ENCODE peak calls at places on chromosomes 6 and 20, in eight cellular contexts. R, U, Q, T, O, G, I and E are unnamed samples.

GRCh38 chr20:36399147-36399968 is 93.2 kb downstream of the DLGAP4 start:
- DNase-seq in R (no peak), U (no peak), Q (peak; percentile 6), T (peak; percentile 25), O (no peak), G (peak; percentile 75), I (no peak), E (no peak)

GRCh38 chr20:55584307-55584706 is 421.0 kb downstream of the CBLN4 start:
- DNase-seq in R (no peak), U (no peak), Q (no peak), T (no peak), O (no peak), G (no peak), I (no peak), E (no peak)

GRCh38 chr6:167568407-167569024 is 243.6 kb downstream of the TTLL2 start:
- DNase-seq in R (no peak), U (no peak), Q (no peak), T (no peak), O (no peak), G (no peak), I (no peak), E (no peak)

GRCh38 chr6:25384234-25384633 is 105.1 kb downstream of the CARMIL1 start:
- DNase-seq in R (no peak), U (no peak), Q (no peak), T (no peak), O (no peak), G (no peak), I (no peak), E (no peak)

GRCh38 chr20:53438368-53438767 is 155.3 kb downstream of the ZNF217 start:
- DNase-seq in R (no peak), U (no peak), Q (no peak), T (no peak), O (no peak), G (no peak), I (no peak), E (no peak)

GRCh38 chr6:113980937-113981554 is 10.1 kb upstream of the HDAC2 start:
- DNase-seq in R (no peak), U (no peak), Q (peak; percentile 38), T (no peak), O (no peak), G (peak; percentile 23), I (no peak), E (no peak)

GRCh38 chr6:83055366-83055964 is 10.2 kb downstream of the UBE3D start:
- DNase-seq in R (no peak), U (no peak), Q (peak; percentile 19), T (peak; percentile 61), O (no peak), G (peak; percentile 17), I (peak; percentile 23), E (peak; percentile 68)

GRCh38 chr6:620950-621349 is 36.0 kb downstream of the HUS1B start:
- DNase-seq in R (no peak), U (no peak), Q (no peak), T (no peak), O (no peak), G (no peak), I (no peak), E (no peak)

GRCh38 chr6:37630281-37630799 is 67.3 kb downstream of the MDGA1 start:
- DNase-seq in R (no peak), U (peak; percentile 30), Q (peak; percentile 100), T (no peak), O (no peak), G (peak; percentile 87), I (peak; percentile 37), E (no peak)

GRCh38 chr6:83309344-83309743 is 116.2 kb downstream of the RWDD2A start:
- DNase-seq in R (no peak), U (no peak), Q (peak; percentile 10), T (no peak), O (no peak), G (no peak), I (no peak), E (no peak)

GRCh38 chr6:136466789-136467585 is 83.2 kb downstream of the MAP7 start:
- DNase-seq in R (no peak), U (no peak), Q (no peak), T (no peak), O (no peak), G (no peak), I (no peak), E (no peak)

GRCh38 chr20:63578224-63579016 is 4.4 kb upstream of the HELZ2 start:
- DNase-seq in R (no peak), U (no peak), Q (no peak), T (no peak), O (no peak), G (no peak), I (no peak), E (no peak)

GRCh38 chr6:79432726-79433125 is 104.5 kb downstream of the LCA5 start:
- DNase-seq in R (no peak), U (no peak), Q (peak; percentile 10), T (no peak), O (no peak), G (no peak), I (no peak), E (no peak)

GRCh38 chr6:7697820-7698623 is 27.9 kb upstream of the BMP6 start:
- DNase-seq in R (no peak), U (peak; percentile 13), Q (peak; percentile 92), T (peak; percentile 13), O (no peak), G (peak; percentile 96), I (no peak), E (peak; percentile 79)

GRCh38 chr20:31712112-31712553 is 10.5 kb downstream of the BCL2L1 start:
- DNase-seq in R (no peak), U (no peak), Q (no peak), T (peak; percentile 52), O (no peak), G (no peak), I (no peak), E (peak; percentile 72)

GRCh38 chr20:31713312-31714049 is 9.2 kb downstream of the BCL2L1 start:
- DNase-seq in R (peak; percentile 84), U (peak; percentile 62), Q (peak; percentile 93), T (peak; percentile 42), O (peak; percentile 69), G (peak; percentile 82), I (peak; percentile 88), E (no peak)

GRCh38 chr20:31711416-31712111 is 11.1 kb downstream of the BCL2L1 start:
- DNase-seq in R (no peak), U (no peak), Q (no peak), T (no peak), O (no peak), G (no peak), I (no peak), E (no peak)

GRCh38 chr20:31710423-31711250 is 12.0 kb downstream of the BCL2L1 start:
- DNase-seq in R (peak; percentile 70), U (no peak), Q (peak; percentile 44), T (no peak), O (peak; percentile 70), G (no peak), I (peak; percentile 82), E (peak; percentile 84)

GRCh38 chr20:31712564-31713311 is 9.9 kb downstream of the BCL2L1 start:
- DNase-seq in R (peak; percentile 87), U (peak; percentile 82), Q (peak; percentile 96), T (peak; percentile 84), O (peak; percentile 66), G (peak; percentile 95), I (peak; percentile 87), E (peak; percentile 87)
- H3K4me1 ChIP-seq in R (peaks cover 100% of the 10 kb centered on the region), U (peaks cover 98% of the 10 kb centered on the region), Q (peaks cover 42% of the 10 kb centered on the region), T (peaks cover 59% of the 10 kb centered on the region), O (peaks cover 100% of the 10 kb centered on the region), G (peaks cover 96% of the 10 kb centered on the region), I (peaks cover 94% of the 10 kb centered on the region), E (peaks cover 28% of the 10 kb centered on the region)

GRCh38 chr6:27616313-27617045 is 143.6 kb upstream of the ZNF184 start:
- DNase-seq in R (no peak), U (no peak), Q (no peak), T (no peak), O (no peak), G (no peak), I (no peak), E (no peak)
- H3K4me3 ChIP-seq in R (peak overlapping the region; percentile 55), U (peak overlapping the region; percentile 63), Q (no peak overlapping the region), T (no peak overlapping the region), O (no peak overlapping the region), G (peak overlapping the region; percentile 56), I (no peak overlapping the region), E (no peak overlapping the region)

GRCh38 chr6:125570546-125570945 is 178.9 kb upstream of the HEY2 start:
- DNase-seq in R (no peak), U (peak; percentile 9), Q (peak; percentile 41), T (no peak), O (no peak), G (no peak), I (no peak), E (no peak)
- H3K4me1 ChIP-seq in R (peaks cover 4% of the 10 kb centered on the region), U (peaks cover 49% of the 10 kb centered on the region), Q (no peaks in the 10 kb centered on the region), T (no peaks in the 10 kb centered on the region), O (no peaks in the 10 kb centered on the region), G (no peaks in the 10 kb centered on the region), I (no peaks in the 10 kb centered on the region), E (peaks cover 6% of the 10 kb centered on the region)

GRCh38 chr20:49234831-49235230 is 15.6 kb downstream of the DDX27 start:
- DNase-seq in R (no peak), U (no peak), Q (no peak), T (no peak), O (no peak), G (no peak), I (no peak), E (no peak)

GRCh38 chr20:49233226-49233625 is 14.0 kb downstream of the DDX27 start:
- DNase-seq in R (no peak), U (no peak), Q (no peak), T (no peak), O (no peak), G (no peak), I (no peak), E (no peak)

GRCh38 chr20:49231461-49231860 is 12.2 kb downstream of the DDX27 start:
- DNase-seq in R (no peak), U (no peak), Q (no peak), T (no peak), O (no peak), G (no peak), I (no peak), E (no peak)

GRCh38 chr20:49237531-49237930 is 18.3 kb downstream of the DDX27 start:
- DNase-seq in R (no peak), U (no peak), Q (no peak), T (no peak), O (no peak), G (no peak), I (no peak), E (no peak)

GRCh38 chr20:49236301-49236700 is 17.1 kb downstream of the DDX27 start:
- DNase-seq in R (no peak), U (no peak), Q (no peak), T (no peak), O (no peak), G (no peak), I (no peak), E (no peak)
- H3K4me3 ChIP-seq in R (no peak overlapping the region), U (no peak overlapping the region), Q (no peak overlapping the region), T (no peak overlapping the region), O (no peak overlapping the region), G (no peak overlapping the region), I (no peak overlapping the region), E (no peak overlapping the region)

DNA sequence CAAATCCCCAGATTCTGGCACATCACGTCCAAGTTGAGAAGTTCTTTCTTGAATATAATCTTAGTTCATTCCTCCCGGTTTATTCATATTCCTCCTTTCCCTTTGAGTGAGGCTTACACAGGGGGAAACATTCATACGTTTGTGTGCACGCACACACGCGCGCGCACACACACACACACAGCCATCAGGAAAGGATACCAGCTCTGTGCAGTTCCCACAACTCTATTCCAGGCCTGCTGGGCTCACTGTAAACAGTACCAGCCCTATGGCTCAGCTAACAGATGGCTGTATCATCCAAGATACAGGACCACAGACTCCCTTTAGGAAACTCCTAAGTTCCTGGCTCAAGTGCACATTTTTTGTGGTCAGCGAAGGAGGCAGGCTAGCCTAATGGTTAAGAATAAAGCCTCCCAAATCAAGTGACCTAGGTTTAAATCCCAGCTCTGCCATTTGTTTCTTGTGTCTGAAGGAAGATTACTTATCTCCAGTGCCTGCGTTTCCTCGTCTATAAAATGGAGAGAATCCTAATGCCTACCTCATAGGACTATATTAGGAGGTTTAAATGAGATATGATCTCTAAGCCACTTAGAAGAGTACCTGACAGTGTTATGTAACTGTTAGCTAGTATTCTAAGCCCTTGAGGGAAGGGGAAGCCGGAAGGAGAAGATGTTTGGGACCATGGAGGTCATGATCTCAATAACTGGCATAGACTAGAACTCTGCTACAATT is 3.7 kb upstream of the TAF8 start:
- DNase-seq in R (no peak), U (no peak), Q (peak; percentile 55), T (no peak), O (no peak), G (no peak), I (no peak), E (no peak)
- H3K4me1 ChIP-seq in R (peaks cover 98% of the 10 kb centered on the region), U (peaks cover 60% of the 10 kb centered on the region), Q (peaks cover 18% of the 10 kb centered on the region), T (peaks cover 12% of the 10 kb centered on the region), O (peaks cover 84% of the 10 kb centered on the region), G (peaks cover 62% of the 10 kb centered on the region), I (peaks cover 43% of the 10 kb centered on the region), E (peaks cover 17% of the 10 kb centered on the region)